ENCODE peak calls at places on chromosome 19, in six cellular contexts. One of them, this sample, is unnamed.

GRCh38 chr19:19540707-19541515 is 2.8 kb downstream of the CILP2 start:
- DNase-seq in H9: peak
- DNase-seq in GDM1: no peak
- DNase-seq in T-cell: peak
- DNase-seq in IMR-90: no peak
- DNase-seq in stimulated activated CD8-positive, alpha-beta memory T cell treated with anti-CD3 and anti-CD28 coated beads, Interleukin-12 subunit alpha, Interleukin-12 subunit beta, amount 100 ng/mL, for 4 hours: peak
- DNase-seq in this sample: peak

GRCh38 chr19:46416077-46416709 is 2.8 kb upstream of the CCDC8 start:
- DNase-seq in H9: peak
- DNase-seq in GDM1: no peak
- DNase-seq in T-cell: no peak
- DNase-seq in IMR-90: peak
- DNase-seq in stimulated activated CD8-positive, alpha-beta memory T cell treated with anti-CD3 and anti-CD28 coated beads, Interleukin-12 subunit alpha, Interleukin-12 subunit beta, amount 100 ng/mL, for 4 hours: no peak
- DNase-seq in this sample: no peak

GRCh38 chr19:41352609-41353465 is 885 bp downstream of the TGFB1 start:
- DNase-seq in H9: peak
- DNase-seq in GDM1: peak
- DNase-seq in T-cell: peak
- DNase-seq in IMR-90: peak
- DNase-seq in stimulated activated CD8-positive, alpha-beta memory T cell treated with anti-CD3 and anti-CD28 coated beads, Interleukin-12 subunit alpha, Interleukin-12 subunit beta, amount 100 ng/mL, for 4 hours: peak
- DNase-seq in this sample: peak

GRCh38 chr19:41533691-41534090 is 42.3 kb upstream of the CEACAM21 start:
- DNase-seq in H9: no peak
- DNase-seq in GDM1: no peak
- DNase-seq in T-cell: no peak
- DNase-seq in IMR-90: no peak
- DNase-seq in stimulated activated CD8-positive, alpha-beta memory T cell treated with anti-CD3 and anti-CD28 coated beads, Interleukin-12 subunit alpha, Interleukin-12 subunit beta, amount 100 ng/mL, for 4 hours: no peak
- DNase-seq in this sample: no peak

GRCh38 chr19:31312004-31312403 is 37.2 kb downstream of the TSHZ3 start:
- DNase-seq in H9: no peak
- DNase-seq in GDM1: no peak
- DNase-seq in T-cell: no peak
- DNase-seq in IMR-90: peak
- DNase-seq in stimulated activated CD8-positive, alpha-beta memory T cell treated with anti-CD3 and anti-CD28 coated beads, Interleukin-12 subunit alpha, Interleukin-12 subunit beta, amount 100 ng/mL, for 4 hours: no peak
- DNase-seq in this sample: no peak

GRCh38 chr19:30074096-30074495 is 132.1 kb downstream of the URI1 start:
- DNase-seq in H9: no peak
- DNase-seq in GDM1: no peak
- DNase-seq in T-cell: no peak
- DNase-seq in IMR-90: no peak
- DNase-seq in stimulated activated CD8-positive, alpha-beta memory T cell treated with anti-CD3 and anti-CD28 coated beads, Interleukin-12 subunit alpha, Interleukin-12 subunit beta, amount 100 ng/mL, for 4 hours: no peak
- DNase-seq in this sample: no peak

GRCh38 chr19:41031926-41032325 is 40.8 kb downstream of the CYP2B6 start:
- DNase-seq in H9: no peak
- DNase-seq in GDM1: no peak
- DNase-seq in T-cell: no peak
- DNase-seq in IMR-90: no peak
- DNase-seq in stimulated activated CD8-positive, alpha-beta memory T cell treated with anti-CD3 and anti-CD28 coated beads, Interleukin-12 subunit alpha, Interleukin-12 subunit beta, amount 100 ng/mL, for 4 hours: no peak
- DNase-seq in this sample: no peak

GRCh38 chr19:55580628-55581144 is at the start of gene ZNF579:
- DNase-seq in H9: peak
- DNase-seq in GDM1: peak
- DNase-seq in T-cell: peak
- DNase-seq in IMR-90: peak
- DNase-seq in stimulated activated CD8-positive, alpha-beta memory T cell treated with anti-CD3 and anti-CD28 coated beads, Interleukin-12 subunit alpha, Interleukin-12 subunit beta, amount 100 ng/mL, for 4 hours: peak
- DNase-seq in this sample: peak

GRCh38 chr19:47168065-47168464 is 37.4 kb downstream of the SAE1 start:
- DNase-seq in H9: no peak
- DNase-seq in GDM1: no peak
- DNase-seq in T-cell: no peak
- DNase-seq in IMR-90: no peak
- DNase-seq in stimulated activated CD8-positive, alpha-beta memory T cell treated with anti-CD3 and anti-CD28 coated beads, Interleukin-12 subunit alpha, Interleukin-12 subunit beta, amount 100 ng/mL, for 4 hours: no peak
- DNase-seq in this sample: no peak

GRCh38 chr19:7370546-7370945 is 21.8 kb downstream of the ARHGEF18 start:
- DNase-seq in H9: no peak
- DNase-seq in GDM1: no peak
- DNase-seq in T-cell: no peak
- DNase-seq in IMR-90: no peak
- DNase-seq in stimulated activated CD8-positive, alpha-beta memory T cell treated with anti-CD3 and anti-CD28 coated beads, Interleukin-12 subunit alpha, Interleukin-12 subunit beta, amount 100 ng/mL, for 4 hours: no peak
- DNase-seq in this sample: no peak

GRCh38 chr19:13797058-13797440 is 1.8 kb downstream of the ZSWIM4 start:
- DNase-seq in H9: no peak
- DNase-seq in GDM1: no peak
- DNase-seq in T-cell: no peak
- DNase-seq in IMR-90: no peak
- DNase-seq in stimulated activated CD8-positive, alpha-beta memory T cell treated with anti-CD3 and anti-CD28 coated beads, Interleukin-12 subunit alpha, Interleukin-12 subunit beta, amount 100 ng/mL, for 4 hours: no peak
- DNase-seq in this sample: no peak

GRCh38 chr19:56683119-56683518 is 11.6 kb upstream of the ZNF835 start:
- DNase-seq in H9: no peak
- DNase-seq in GDM1: no peak
- DNase-seq in T-cell: no peak
- DNase-seq in IMR-90: no peak
- DNase-seq in stimulated activated CD8-positive, alpha-beta memory T cell treated with anti-CD3 and anti-CD28 coated beads, Interleukin-12 subunit alpha, Interleukin-12 subunit beta, amount 100 ng/mL, for 4 hours: no peak
- DNase-seq in this sample: no peak

GRCh38 chr19:38933544-38933943 is 2.8 kb downstream of the MRPS12 start:
- DNase-seq in H9: no peak
- DNase-seq in GDM1: no peak
- DNase-seq in T-cell: no peak
- DNase-seq in IMR-90: no peak
- DNase-seq in stimulated activated CD8-positive, alpha-beta memory T cell treated with anti-CD3 and anti-CD28 coated beads, Interleukin-12 subunit alpha, Interleukin-12 subunit beta, amount 100 ng/mL, for 4 hours: no peak
- DNase-seq in this sample: no peak

GRCh38 chr19:3580156-3580955 is 4.9 kb upstream of the GIPC3 start:
- DNase-seq in H9: no peak
- DNase-seq in GDM1: no peak
- DNase-seq in T-cell: no peak
- DNase-seq in IMR-90: peak
- DNase-seq in stimulated activated CD8-positive, alpha-beta memory T cell treated with anti-CD3 and anti-CD28 coated beads, Interleukin-12 subunit alpha, Interleukin-12 subunit beta, amount 100 ng/mL, for 4 hours: no peak
- DNase-seq in this sample: no peak

GRCh38 chr19:14413355-14413754 is 5.8 kb downstream of the DDX39A start:
- DNase-seq in H9: no peak
- DNase-seq in GDM1: no peak
- DNase-seq in T-cell: peak
- DNase-seq in IMR-90: no peak
- DNase-seq in stimulated activated CD8-positive, alpha-beta memory T cell treated with anti-CD3 and anti-CD28 coated beads, Interleukin-12 subunit alpha, Interleukin-12 subunit beta, amount 100 ng/mL, for 4 hours: no peak
- DNase-seq in this sample: no peak

GRCh38 chr19:12596927-12597548 is 13.6 kb downstream of the ZNF490 start:
- DNase-seq in H9: no peak
- DNase-seq in GDM1: no peak
- DNase-seq in T-cell: no peak
- DNase-seq in IMR-90: no peak
- DNase-seq in stimulated activated CD8-positive, alpha-beta memory T cell treated with anti-CD3 and anti-CD28 coated beads, Interleukin-12 subunit alpha, Interleukin-12 subunit beta, amount 100 ng/mL, for 4 hours: no peak
- DNase-seq in this sample: no peak

GRCh38 chr19:482186-483041 is 13.9 kb upstream of the MADCAM1 start:
- DNase-seq in H9: no peak
- DNase-seq in GDM1: no peak
- DNase-seq in T-cell: no peak
- DNase-seq in IMR-90: no peak
- DNase-seq in stimulated activated CD8-positive, alpha-beta memory T cell treated with anti-CD3 and anti-CD28 coated beads, Interleukin-12 subunit alpha, Interleukin-12 subunit beta, amount 100 ng/mL, for 4 hours: no peak
- DNase-seq in this sample: no peak

GRCh38 chr19:20969498-20969897 is 46.4 kb downstream of the ZNF85 start:
- DNase-seq in H9: no peak
- DNase-seq in GDM1: no peak
- DNase-seq in T-cell: no peak
- DNase-seq in IMR-90: no peak
- DNase-seq in stimulated activated CD8-positive, alpha-beta memory T cell treated with anti-CD3 and anti-CD28 coated beads, Interleukin-12 subunit alpha, Interleukin-12 subunit beta, amount 100 ng/mL, for 4 hours: no peak
- DNase-seq in this sample: no peak

GRCh38 chr19:17409990-17410389 is 4.6 kb upstream of the BST2 start:
- DNase-seq in H9: no peak
- DNase-seq in GDM1: no peak
- DNase-seq in T-cell: no peak
- DNase-seq in IMR-90: no peak
- DNase-seq in stimulated activated CD8-positive, alpha-beta memory T cell treated with anti-CD3 and anti-CD28 coated beads, Interleukin-12 subunit alpha, Interleukin-12 subunit beta, amount 100 ng/mL, for 4 hours: no peak
- DNase-seq in this sample: no peak

GRCh38 chr19:35528218-35529038 is at the start of gene SBSN:
- DNase-seq in H9: no peak
- DNase-seq in GDM1: no peak
- DNase-seq in T-cell: no peak
- DNase-seq in IMR-90: peak
- DNase-seq in stimulated activated CD8-positive, alpha-beta memory T cell treated with anti-CD3 and anti-CD28 coated beads, Interleukin-12 subunit alpha, Interleukin-12 subunit beta, amount 100 ng/mL, for 4 hours: no peak
- DNase-seq in this sample: no peak

GRCh38 chr19:3184847-3185481 is 766 bp upstream of the NCLN start:
- DNase-seq in H9: no peak
- DNase-seq in GDM1: peak
- DNase-seq in T-cell: no peak
- DNase-seq in IMR-90: no peak
- DNase-seq in stimulated activated CD8-positive, alpha-beta memory T cell treated with anti-CD3 and anti-CD28 coated beads, Interleukin-12 subunit alpha, Interleukin-12 subunit beta, amount 100 ng/mL, for 4 hours: no peak
- DNase-seq in this sample: peak

GRCh38 chr19:48627211-48627864 is 8.0 kb downstream of the SPHK2 start:
- DNase-seq in H9: peak
- DNase-seq in GDM1: no peak
- DNase-seq in T-cell: no peak
- DNase-seq in IMR-90: no peak
- DNase-seq in stimulated activated CD8-positive, alpha-beta memory T cell treated with anti-CD3 and anti-CD28 coated beads, Interleukin-12 subunit alpha, Interleukin-12 subunit beta, amount 100 ng/mL, for 4 hours: no peak
- DNase-seq in this sample: peak

GRCh38 chr19:41324921-41325639 is 15.1 kb downstream of the CCDC97 start:
- DNase-seq in H9: peak
- DNase-seq in GDM1: no peak
- DNase-seq in T-cell: no peak
- DNase-seq in IMR-90: peak
- DNase-seq in stimulated activated CD8-positive, alpha-beta memory T cell treated with anti-CD3 and anti-CD28 coated beads, Interleukin-12 subunit alpha, Interleukin-12 subunit beta, amount 100 ng/mL, for 4 hours: peak
- DNase-seq in this sample: no peak

GRCh38 chr19:47992070-47992469 is at the start of gene BSPH1:
- DNase-seq in H9: no peak
- DNase-seq in GDM1: no peak
- DNase-seq in T-cell: no peak
- DNase-seq in IMR-90: no peak
- DNase-seq in stimulated activated CD8-positive, alpha-beta memory T cell treated with anti-CD3 and anti-CD28 coated beads, Interleukin-12 subunit alpha, Interleukin-12 subunit beta, amount 100 ng/mL, for 4 hours: no peak
- DNase-seq in this sample: no peak

GRCh38 chr19:35223084-35223790 is 5.3 kb downstream of the FAM187B start:
- DNase-seq in H9: no peak
- DNase-seq in GDM1: no peak
- DNase-seq in T-cell: no peak
- DNase-seq in IMR-90: no peak
- DNase-seq in stimulated activated CD8-positive, alpha-beta memory T cell treated with anti-CD3 and anti-CD28 coated beads, Interleukin-12 subunit alpha, Interleukin-12 subunit beta, amount 100 ng/mL, for 4 hours: no peak
- DNase-seq in this sample: peak

GRCh38 chr19:10505583-10506229 is 2.5 kb upstream of the KEAP1 start:
- DNase-seq in H9: peak
- DNase-seq in GDM1: peak
- DNase-seq in T-cell: peak
- DNase-seq in IMR-90: peak
- DNase-seq in stimulated activated CD8-positive, alpha-beta memory T cell treated with anti-CD3 and anti-CD28 coated beads, Interleukin-12 subunit alpha, Interleukin-12 subunit beta, amount 100 ng/mL, for 4 hours: peak
- DNase-seq in this sample: peak

GRCh38 chr19:5157186-5157585 is 183.4 kb downstream of the PTPRS start:
- DNase-seq in H9: no peak
- DNase-seq in GDM1: no peak
- DNase-seq in T-cell: no peak
- DNase-seq in IMR-90: no peak
- DNase-seq in stimulated activated CD8-positive, alpha-beta memory T cell treated with anti-CD3 and anti-CD28 coated beads, Interleukin-12 subunit alpha, Interleukin-12 subunit beta, amount 100 ng/mL, for 4 hours: no peak
- DNase-seq in this sample: no peak

GRCh38 chr19:53772943-53773342 is 51.2 kb downstream of the NLRP12 start:
- DNase-seq in H9: peak
- DNase-seq in GDM1: peak
- DNase-seq in T-cell: peak
- DNase-seq in IMR-90: peak
- DNase-seq in stimulated activated CD8-positive, alpha-beta memory T cell treated with anti-CD3 and anti-CD28 coated beads, Interleukin-12 subunit alpha, Interleukin-12 subunit beta, amount 100 ng/mL, for 4 hours: no peak
- DNase-seq in this sample: peak

This sample was measured in activated gamma-delta T cell treated with Interleukin-2 at 50 U/mL for 16 hours.